ENCODE peak calls at places on chromosomes 2 and 18, in five cellular contexts. N is endodermal cell, S is tibial nerve, T is RWPE1, V is uterus. U is an unnamed sample.

GRCh38 chr18:75052475-75052874 is 156.5 kb downstream of the PTGR3 start:
- DNase-seq in S (no peak), T (no peak), N (peak; percentile 35), V (no peak), U (no peak)

GRCh38 chr2:20670315-20671035 is 3.5 kb downstream of the GDF7 start:
- DNase-seq in N (peak; percentile 75), V (no peak), S (no peak), T (no peak), U (no peak)

GRCh38 chr2:32750880-32751279 is 123.0 kb downstream of the TTC27 start:
- DNase-seq in S (no peak), N (no peak), T (no peak), V (no peak), U (no peak)

GRCh38 chr2:150167711-150168110 is 319.8 kb downstream of the RND3 start:
- DNase-seq in S (no peak), T (peak; percentile 55), V (no peak), N (no peak), U (no peak)

GRCh38 chr2:215454519-215454918 is 18.7 kb upstream of the FN1 start:
- DNase-seq in V (no peak), S (peak; percentile 36), T (peak; percentile 44), N (no peak), U (no peak)

GRCh38 chr2:53765749-53766148 is 1.9 kb upstream of the CHAC2 start:
- DNase-seq in V (no peak), S (no peak), T (no peak), N (no peak), U (no peak)

GRCh38 chr2:1477196-1478040 is 64.2 kb downstream of the TPO start:
- DNase-seq in T (no peak), N (no peak), S (no peak), V (no peak), U (peak; percentile 40)

GRCh38 chr2:127196998-127197397 is 23.1 kb downstream of the CYP27C1 start:
- DNase-seq in T (no peak), S (no peak), V (no peak), N (no peak), U (no peak)

GRCh38 chr2:202161106-202161836 is 77.1 kb downstream of the SUMO1 start:
- DNase-seq in N (no peak), V (peak; percentile 29), S (no peak), T (no peak), U (no peak)

GRCh38 chr2:10980886-10981425 is 69.2 kb downstream of the KCNF1 start:
- DNase-seq in N (no peak), S (no peak), T (no peak), V (no peak), U (no peak)

DNA sequence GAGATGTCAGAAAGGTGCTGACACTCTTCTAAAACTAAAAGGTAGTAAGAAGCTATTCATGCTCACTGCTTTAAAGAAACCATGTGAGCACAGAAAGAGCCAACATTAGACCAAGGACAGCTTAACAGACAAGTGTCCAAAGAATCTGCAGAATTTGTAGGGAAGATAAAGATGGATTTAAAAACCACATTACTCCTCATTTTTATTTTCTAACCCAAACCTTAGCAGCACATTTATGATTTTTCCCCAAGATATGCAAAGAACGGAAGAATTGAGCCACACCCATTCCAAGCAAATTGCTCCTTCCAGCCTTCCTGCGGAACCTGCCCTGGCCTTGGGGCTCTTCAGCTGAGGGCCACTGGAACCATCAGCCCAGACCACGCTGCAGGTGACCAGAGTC is 26.9 kb downstream of the MBP start:
- DNase-seq in V (no peak), T (no peak), N (no peak), S (no peak), U (no peak)
- H3K27ac ChIP-seq in V (peak overlapping the region; percentile 90), T (no peak overlapping the region), N (no peak overlapping the region), S (no peak overlapping the region), U (peak overlapping the region; percentile 78)

GRCh38 chr18:22701326-22701725 is 231.8 kb upstream of the RBBP8 start:
- DNase-seq in N (no peak), T (no peak), V (no peak), S (no peak), U (no peak)
- H3K27ac ChIP-seq in N (no peak overlapping the region), T (no peak overlapping the region), V (peak overlapping the region; percentile 31), S (no peak overlapping the region), U (no peak overlapping the region)

GRCh38 chr2:24872344-24873115 is 47.5 kb downstream of the ADCY3 start:
- DNase-seq in S (no peak), N (no peak), T (no peak), V (no peak), U (no peak)

GRCh38 chr2:24871852-24872323 is 48.1 kb downstream of the ADCY3 start:
- DNase-seq in T (no peak), S (peak; percentile 54), V (no peak), N (peak; percentile 43), U (no peak)

GRCh38 chr2:24870891-24871705 is 48.9 kb downstream of the ADCY3 start:
- DNase-seq in S (no peak), T (no peak), V (no peak), N (peak; percentile 9), U (no peak)

GRCh38 chr2:24873619-24874018 is 46.4 kb downstream of the ADCY3 start:
- DNase-seq in N (no peak), V (no peak), T (no peak), S (peak; percentile 69), U (no peak)

GRCh38 chr2:24870440-24870839 is 49.6 kb downstream of the ADCY3 start:
- DNase-seq in T (no peak), V (no peak), S (no peak), N (no peak), U (no peak)
- H3K27ac ChIP-seq in T (no peak overlapping the region), V (no peak overlapping the region), S (peak overlapping the region; percentile 86), N (no peak overlapping the region), U (no peak overlapping the region)

GRCh38 chr2:238903141-238903540 is 55.3 kb downstream of the TWIST2 start:
- DNase-seq in S (no peak), N (no peak), T (no peak), V (no peak), U (no peak)

GRCh38 chr2:238905224-238905623 is 57.3 kb downstream of the TWIST2 start:
- DNase-seq in T (no peak), S (no peak), V (peak; percentile 52), N (no peak), U (no peak)

GRCh38 chr2:238905721-238906120 is 57.8 kb downstream of the TWIST2 start:
- DNase-seq in N (no peak), T (no peak), S (no peak), V (no peak), U (no peak)

GRCh38 chr2:238904177-238904576 is 56.3 kb downstream of the TWIST2 start:
- DNase-seq in N (no peak), T (no peak), V (no peak), S (no peak), U (no peak)

DNA sequence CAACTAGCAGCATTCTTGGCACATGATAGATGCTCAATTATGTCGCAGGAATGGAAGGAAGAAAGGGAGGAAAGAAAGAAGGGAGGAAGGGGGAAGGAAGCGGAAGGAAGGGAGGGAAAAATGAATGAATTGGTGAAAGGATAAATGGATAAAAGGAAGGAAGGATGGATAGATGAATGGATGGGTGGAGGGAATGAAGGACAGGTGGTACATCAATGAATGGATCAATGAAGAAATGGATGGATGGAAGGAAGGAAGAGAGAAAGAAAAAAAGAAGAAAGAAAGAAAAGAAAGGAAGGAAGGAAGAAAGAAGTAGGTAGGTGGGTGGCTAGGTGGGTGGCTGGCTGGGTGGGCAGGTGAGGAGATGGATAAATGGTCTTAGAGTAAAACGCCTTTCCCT is 56.8 kb downstream of the TWIST2 start:
- DNase-seq in V (no peak), T (no peak), S (no peak), N (no peak), U (no peak)
- H3K27ac ChIP-seq in V (peak overlapping the region; percentile 13), T (peak overlapping the region; percentile 12), S (no peak overlapping the region), N (no peak overlapping the region), U (peak overlapping the region; percentile 17)

U was measured in vagina.